ENCODE peak calls at places on chromosomes 5 and 9, in eight cellular contexts. A is GM12865; O is naive B cell; L is NCI-H1092 treated with DMSO at 0.1 percent for 48 hours; G is GM04504; I is RWPE1; K is stimulated activated CD8-positive, alpha-beta memory T cell treated with anti-CD3 and anti-CD28 coated beads, Interleukin-4, amount 100 ng/mL, for 48 hours; D is PC-3. S is an unnamed sample.
A peak's percentile ranks its signal among the peaks of the same experiment; 100 is the strongest.

GRCh38 chr5:128774605-128775004 is 190.7 kb upstream of the SLC27A6 start:
- DNase-seq in G (no peak), D (no peak), I (no peak), O (no peak), K (no peak), A (no peak), L (no peak), S (no peak)

GRCh38 chr9:85040806-85041575 is 371.5 kb downstream of the NTRK2 start:
- DNase-seq in K (no peak), I (no peak), D (no peak), A (peak; percentile 3), G (no peak), O (no peak), L (no peak), S (no peak)

GRCh38 chr5:178205010-178205748 is 846 bp downstream of the HNRNPAB start:
- DNase-seq in O (peak; percentile 61), G (peak; percentile 44), I (peak; percentile 96), D (peak; percentile 74), A (peak; percentile 89), L (no peak), K (peak; percentile 86), S (no peak)

GRCh38 chr9:20044686-20045085 is 255.8 kb upstream of the SLC24A2 start:
- DNase-seq in L (no peak), A (no peak), K (no peak), I (no peak), D (peak; percentile 18), O (no peak), G (no peak), S (no peak)

GRCh38 chr5:38434981-38435710 is 121.3 kb downstream of the LIFR start:
- DNase-seq in G (no peak), A (no peak), D (no peak), K (no peak), L (no peak), O (no peak), I (no peak), S (no peak)

GRCh38 chr5:32174011-32174866 is at the start of gene GOLPH3:
- DNase-seq in A (peak; percentile 95), K (peak; percentile 96), G (peak; percentile 75), O (peak; percentile 90), L (peak; percentile 85), I (peak; percentile 94), D (peak; percentile 92), S (peak; percentile 38)

GRCh38 chr5:127612441-127613141 is 36.3 kb upstream of the CTXN3 start:
- DNase-seq in A (no peak), O (no peak), G (no peak), K (no peak), I (no peak), D (no peak), L (no peak), S (no peak)

GRCh38 chr9:124790301-124790700 is 13.4 kb downstream of the OLFML2A start:
- DNase-seq in D (no peak), K (no peak), I (no peak), A (no peak), L (no peak), G (no peak), O (no peak), S (no peak)

GRCh38 chr9:126915281-126915816 is 767 bp downstream of the RALGPS1 start:
- DNase-seq in L (peak; percentile 22), A (peak; percentile 35), K (peak; percentile 27), D (peak; percentile 61), I (peak; percentile 93), O (no peak), G (no peak), S (no peak)

GRCh38 chr9:111839981-111840380 is 45.2 kb upstream of the SHOC1 start:
- DNase-seq in L (no peak), I (no peak), K (no peak), D (peak; percentile 29), A (no peak), G (no peak), O (no peak), S (no peak)

S was measured in NCI-H187 treated with DMSO at 0.1 percent for 48 hours.